ENCODE peak calls at places on chromosomes 6 and 20, in six cellular contexts. One of them, this sample, is unnamed.

GRCh38 chr20:23403721-23404120 is 17.6 kb downstream of the NAPB start:
- DNase-seq in CD8-positive, alpha-beta T cell: no peak
- DNase-seq in tibial nerve: no peak
- DNase-seq in PC-9: no peak
- DNase-seq in iPS-NIHi11: no peak
- DNase-seq in naive thymus-derived CD4-positive, alpha-beta T cell: no peak
- DNase-seq in this sample: no peak

GRCh38 chr6:161273356-161273751 is 507 bp downstream of the AGPAT4 start:
- DNase-seq in PC-9: no peak
- DNase-seq in iPS-NIHi11: no peak
- DNase-seq in tibial nerve: no peak
- DNase-seq in CD8-positive, alpha-beta T cell: no peak
- DNase-seq in naive thymus-derived CD4-positive, alpha-beta T cell: peak; percentile 65
- DNase-seq in this sample: peak; percentile 24

GRCh38 chr20:14259691-14260090 is 77.7 kb downstream of the FLRT3 start:
- DNase-seq in PC-9: no peak
- DNase-seq in naive thymus-derived CD4-positive, alpha-beta T cell: no peak
- DNase-seq in tibial nerve: no peak
- DNase-seq in CD8-positive, alpha-beta T cell: no peak
- DNase-seq in iPS-NIHi11: no peak
- DNase-seq in this sample: no peak

GRCh38 chr6:18245642-18246041 is 18.7 kb downstream of the DEK start:
- DNase-seq in iPS-NIHi11: no peak
- DNase-seq in naive thymus-derived CD4-positive, alpha-beta T cell: no peak
- DNase-seq in PC-9: no peak
- DNase-seq in tibial nerve: no peak
- DNase-seq in CD8-positive, alpha-beta T cell: no peak
- DNase-seq in this sample: no peak

GRCh38 chr20:39112196-39112743 is 150.1 kb downstream of the DHX35 start:
- DNase-seq in CD8-positive, alpha-beta T cell: no peak
- DNase-seq in iPS-NIHi11: peak; percentile 85
- DNase-seq in naive thymus-derived CD4-positive, alpha-beta T cell: no peak
- DNase-seq in tibial nerve: no peak
- DNase-seq in PC-9: no peak
- DNase-seq in this sample: no peak

GRCh38 chr20:25324412-25324811 is 66.2 kb downstream of the ABHD12 start:
- DNase-seq in PC-9: no peak
- DNase-seq in iPS-NIHi11: no peak
- DNase-seq in CD8-positive, alpha-beta T cell: no peak
- DNase-seq in naive thymus-derived CD4-positive, alpha-beta T cell: no peak
- DNase-seq in tibial nerve: no peak
- DNase-seq in this sample: no peak

GRCh38 chr20:59131541-59132285 is 31.9 kb upstream of the ZNF831 start:
- DNase-seq in naive thymus-derived CD4-positive, alpha-beta T cell: no peak
- DNase-seq in tibial nerve: no peak
- DNase-seq in CD8-positive, alpha-beta T cell: no peak
- DNase-seq in iPS-NIHi11: no peak
- DNase-seq in PC-9: no peak
- DNase-seq in this sample: no peak

GRCh38 chr6:139230421-139230840 is 61.4 kb downstream of the TXLNB start:
- DNase-seq in iPS-NIHi11: no peak
- DNase-seq in tibial nerve: no peak
- DNase-seq in CD8-positive, alpha-beta T cell: no peak
- DNase-seq in naive thymus-derived CD4-positive, alpha-beta T cell: peak; percentile 19
- DNase-seq in PC-9: peak; percentile 86
- DNase-seq in this sample: no peak

GRCh38 chr20:62885808-62886708 is 24.4 kb upstream of the TCFL5 start:
- DNase-seq in tibial nerve: no peak
- DNase-seq in CD8-positive, alpha-beta T cell: no peak
- DNase-seq in PC-9: no peak
- DNase-seq in naive thymus-derived CD4-positive, alpha-beta T cell: no peak
- DNase-seq in iPS-NIHi11: peak; percentile 35
- DNase-seq in this sample: no peak

GRCh38 chr20:44075191-44075949 is 111.6 kb downstream of the JPH2 start:
- DNase-seq in iPS-NIHi11: no peak
- DNase-seq in naive thymus-derived CD4-positive, alpha-beta T cell: no peak
- DNase-seq in PC-9: no peak
- DNase-seq in CD8-positive, alpha-beta T cell: no peak
- DNase-seq in tibial nerve: no peak
- DNase-seq in this sample: no peak

This sample was measured in activated B cell treated with CpG ODN at 0.5 μM for 24 hours.